ENCODE peak calls at places on chromosomes 7 and 10, in five cellular contexts. V, O, R, M and P are unnamed samples.
A peak's percentile ranks its signal among the peaks of the same experiment; 100 is the strongest.

GRCh38 chr7:139741813-139742344 is 35.9 kb downstream of the HIPK2 start:
- DNase-seq in V (no peak), O (no peak), R (no peak), M (no peak), P (no peak)

GRCh38 chr10:71479831-71480230 is 83.1 kb downstream of the CDH23 start:
- DNase-seq in V (no peak), O (no peak), R (no peak), M (no peak), P (no peak)

GRCh38 chr10:1189166-1190051 is 133.2 kb downstream of the WDR37 start:
- DNase-seq in V (no peak), O (no peak), R (no peak), M (no peak), P (no peak)

GRCh38 chr7:88664630-88665233 is 94.8 kb upstream of the ZNF804B start:
- DNase-seq in V (no peak), O (no peak), R (no peak), M (no peak), P (no peak)

GRCh38 chr7:33701927-33702326 is 203.4 kb upstream of the BMPER start:
- DNase-seq in V (no peak), O (no peak), R (no peak), M (no peak), P (no peak)

GRCh38 chr7:51160411-51160810 is 156.2 kb downstream of the COBL start:
- DNase-seq in V (no peak), O (no peak), R (no peak), M (no peak), P (no peak)

GRCh38 chr10:36303896-36304295 is 661.8 kb upstream of the FZD8 start:
- DNase-seq in V (no peak), O (no peak), R (no peak), M (no peak), P (no peak)

GRCh38 chr10:71158902-71159301 is 53.5 kb upstream of the UNC5B start:
- DNase-seq in V (no peak), O (peak; percentile 40), R (no peak), M (no peak), P (no peak)

GRCh38 chr7:112630565-112630964 is 149.8 kb downstream of the LSMEM1 start:
- DNase-seq in V (no peak), O (no peak), R (no peak), M (no peak), P (no peak)

GRCh38 chr10:58178811-58179210 is 88.9 kb downstream of the IPMK start:
- DNase-seq in V (no peak), O (no peak), R (no peak), M (no peak), P (no peak)

GRCh38 chr7:134460000-134460399 is 1.1 kb upstream of the AKR1B1 start:
- DNase-seq in V (no peak), O (no peak), R (no peak), M (no peak), P (no peak)

GRCh38 chr10:63057509-63057908 is 75.6 kb upstream of the NRBF2 start:
- DNase-seq in V (no peak), O (no peak), R (no peak), M (no peak), P (no peak)

GRCh38 chr7:134737561-134738353 is 41.7 kb upstream of the CALD1 start:
- DNase-seq in V (no peak), O (no peak), R (no peak), M (no peak), P (no peak)

GRCh38 chr7:154906736-154907355 is 96.1 kb downstream of the PAXIP1 start:
- DNase-seq in V (no peak), O (no peak), R (no peak), M (no peak), P (no peak)

GRCh38 chr10:124149681-124150080 is 56.3 kb upstream of the CHST15 start:
- DNase-seq in V (no peak), O (no peak), R (peak; percentile 90), M (no peak), P (no peak)

GRCh38 chr10:45373783-45374450 is at the start of gene ALOX5:
- DNase-seq in V (peak; percentile 61), O (peak; percentile 32), R (no peak), M (peak; percentile 77), P (no peak)